ENCODE peak calls at places on chromosomes 12 and 14, in four cellular contexts. W is hepatic stellate cell, G is body of pancreas, P is WTC11. H is an unnamed sample.

GRCh38 chr12:95634622-95635621 is 83.6 kb upstream of the USP44 start:
- DNase-seq in W (no peak), G (peak; percentile 85), P (no peak), H (no peak)

GRCh38 chr12:22658214-22658613 is 33.2 kb downstream of the ETNK1 start:
- DNase-seq in W (no peak), G (no peak), P (no peak), H (no peak)

GRCh38 chr12:22054155-22054554 is 8.1 kb downstream of the CMAS start:
- DNase-seq in W (no peak), G (no peak), P (no peak), H (no peak)

GRCh38 chr12:113498490-113498889 is 26.8 kb upstream of the LHX5 start:
- DNase-seq in W (no peak), G (no peak), P (no peak), H (no peak)

GRCh38 chr12:12081836-12082497 is 11.2 kb downstream of the BCL2L14 start:
- DNase-seq in W (peak; percentile 69), G (peak; percentile 5), P (no peak), H (no peak)

GRCh38 chr14:38248629-38249028 is 7.3 kb downstream of the CLEC14A start:
- DNase-seq in W (no peak), G (no peak), P (no peak), H (no peak)

GRCh38 chr12:103799504-103800251 is 41.4 kb downstream of the NT5DC3 start:
- DNase-seq in W (no peak), G (peak; percentile 48), P (no peak), H (peak; percentile 63)

GRCh38 chr14:94481468-94482131 is 5.6 kb upstream of the SERPINA9 start:
- DNase-seq in W (peak; percentile 53), G (peak; percentile 24), P (no peak), H (no peak)

GRCh38 chr12:113452458-113452857 is 19.2 kb downstream of the LHX5 start:
- DNase-seq in W (no peak), G (no peak), P (no peak), H (no peak)

GRCh38 chr12:24246921-24247320 is 297.5 kb upstream of the SOX5 start:
- DNase-seq in W (no peak), G (no peak), P (no peak), H (no peak)

GRCh38 chr12:86249276-86249675 is 6.9 kb downstream of the MGAT4C start:
- DNase-seq in W (no peak), G (no peak), P (no peak), H (no peak)